ENCODE peak calls at places on chromosome 10, in eight cellular contexts. F is mammary epithelial cell; T is heart right ventricle; B is esophagus muscularis mucosa; E is CD8-positive, alpha-beta memory T cell; A is GM23248; S is pancreas; R is esophagus squamous epithelium. W is an unnamed sample.

GRCh38 chr10:21166557-21167287 is 269.6 kb upstream of the NEBL start:
- DNase-seq in F (no peak), T (no peak), B (no peak), E (no peak), A (no peak), S (peak; percentile 57), R (no peak), W (no peak)

GRCh38 chr10:54703086-54703485 is 97.9 kb downstream of the PCDH15 start:
- DNase-seq in F (no peak), T (no peak), B (no peak), E (no peak), A (no peak), S (no peak), R (no peak), W (no peak)

GRCh38 chr10:62755662-62756653 is 48.6 kb upstream of the ADO start:
- DNase-seq in F (no peak), T (no peak), B (no peak), E (no peak), A (no peak), S (no peak), R (no peak), W (no peak)

GRCh38 chr10:26407406-26407969 is 30.7 kb upstream of the APBB1IP start:
- DNase-seq in F (peak; percentile 22), T (no peak), B (no peak), E (no peak), A (peak; percentile 92), S (no peak), R (no peak), W (no peak)

GRCh38 chr10:60140681-60141632 is 234.6 kb upstream of the CCDC6 start:
- DNase-seq in F (no peak), T (peak; percentile 34), B (no peak), E (no peak), A (no peak), S (no peak), R (no peak), W (peak; percentile 78)

GRCh38 chr10:34633346-34633745 is 181.8 kb downstream of the PARD3 start:
- DNase-seq in F (no peak), T (no peak), B (no peak), E (no peak), A (no peak), S (no peak), R (no peak), W (no peak)

GRCh38 chr10:69839696-69840345 is 38.1 kb downstream of the COL13A1 start:
- DNase-seq in F (peak; percentile 52), T (no peak), B (no peak), E (peak; percentile 9), A (peak; percentile 59), S (no peak), R (no peak), W (no peak)

GRCh38 chr10:63027533-63027932 is 105.6 kb upstream of the NRBF2 start:
- DNase-seq in F (no peak), T (no peak), B (no peak), E (no peak), A (no peak), S (no peak), R (no peak), W (no peak)

GRCh38 chr10:50593523-50593922 is 30.2 kb downstream of the SGMS1 start:
- DNase-seq in F (no peak), T (no peak), B (no peak), E (no peak), A (peak; percentile 72), S (no peak), R (no peak), W (no peak)

GRCh38 chr10:3510741-3511140 is 274.3 kb downstream of the KLF6 start:
- DNase-seq in F (no peak), T (no peak), B (no peak), E (no peak), A (no peak), S (no peak), R (no peak), W (no peak)

GRCh38 chr10:104197364-104197763 is 34.8 kb downstream of the CFAP43 start:
- DNase-seq in F (peak; percentile 41), T (no peak), B (no peak), E (no peak), A (peak; percentile 14), S (no peak), R (no peak), W (no peak)

GRCh38 chr10:80518807-80519360 is 18.8 kb upstream of the SH2D4B start:
- DNase-seq in F (no peak), T (peak; percentile 41), B (no peak), E (no peak), A (no peak), S (no peak), R (no peak), W (no peak)

GRCh38 chr10:49746626-49747302 is 15.4 kb downstream of the OGDHL start:
- DNase-seq in F (no peak), T (no peak), B (no peak), E (no peak), A (no peak), S (no peak), R (no peak), W (no peak)

GRCh38 chr10:79159141-79159619 is 90.4 kb downstream of the ZMIZ1 start:
- DNase-seq in F (no peak), T (no peak), B (no peak), E (no peak), A (peak; percentile 96), S (no peak), R (no peak), W (no peak)

GRCh38 chr10:100508691-100509150 is 10.9 kb downstream of the SEC31B start:
- DNase-seq in F (peak; percentile 47), T (no peak), B (no peak), E (peak; percentile 56), A (peak; percentile 67), S (no peak), R (no peak), W (peak; percentile 64)

GRCh38 chr10:106320078-106320477 is 844.4 kb downstream of the SORCS1 start:
- DNase-seq in F (no peak), T (no peak), B (no peak), E (no peak), A (no peak), S (no peak), R (no peak), W (no peak)

GRCh38 chr10:92727550-92727949 is 37.8 kb downstream of the HHEX start:
- DNase-seq in F (no peak), T (no peak), B (no peak), E (no peak), A (no peak), S (peak; percentile 13), R (no peak), W (no peak)

GRCh38 chr10:69902835-69903535 is 101.3 kb downstream of the COL13A1 start:
- DNase-seq in F (no peak), T (no peak), B (no peak), E (no peak), A (no peak), S (peak; percentile 23), R (no peak), W (no peak)

GRCh38 chr10:6139470-6139869 is 50.6 kb downstream of the RBM17 start:
- DNase-seq in F (no peak), T (no peak), B (no peak), E (no peak), A (no peak), S (no peak), R (no peak), W (no peak)

GRCh38 chr10:114504769-114505579 is 100.7 kb upstream of the AFAP1L2 start:
- DNase-seq in F (peak; percentile 79), T (no peak), B (no peak), E (no peak), A (peak; percentile 71), S (peak; percentile 36), R (no peak), W (no peak)

GRCh38 chr10:55628260-55628701 is 732.8 kb downstream of the ZWINT start:
- DNase-seq in F (no peak), T (no peak), B (no peak), E (no peak), A (no peak), S (no peak), R (no peak), W (no peak)

GRCh38 chr10:128549192-128549591 is 423.0 kb upstream of the MKI67 start:
- DNase-seq in F (no peak), T (no peak), B (no peak), E (no peak), A (no peak), S (no peak), R (no peak), W (no peak)
- H3K9me3 ChIP-seq in F (peaks cover 20% of the 10 kb centered on the region), T (no peaks in the 10 kb centered on the region), B (no peaks in the 10 kb centered on the region), E (no peaks in the 10 kb centered on the region), A (no peaks in the 10 kb centered on the region), S (no peaks in the 10 kb centered on the region), R (no peaks in the 10 kb centered on the region), W (no peaks in the 10 kb centered on the region)

GRCh38 chr10:635088-635861 is 54.2 kb downstream of the DIP2C start:
- DNase-seq in F (no peak), T (no peak), B (no peak), E (peak; percentile 44), A (no peak), S (no peak), R (no peak), W (no peak)

GRCh38 chr10:633279-634245 is 55.9 kb downstream of the DIP2C start:
- DNase-seq in F (no peak), T (no peak), B (no peak), E (peak; percentile 15), A (no peak), S (no peak), R (no peak), W (no peak)

GRCh38 chr10:636016-636730 is 53.3 kb downstream of the DIP2C start:
- DNase-seq in F (no peak), T (no peak), B (no peak), E (no peak), A (no peak), S (no peak), R (no peak), W (no peak)

GRCh38 chr10:636769-637168 is 52.7 kb downstream of the DIP2C start:
- DNase-seq in F (no peak), T (no peak), B (no peak), E (peak; percentile 6), A (no peak), S (no peak), R (no peak), W (no peak)

DNA sequence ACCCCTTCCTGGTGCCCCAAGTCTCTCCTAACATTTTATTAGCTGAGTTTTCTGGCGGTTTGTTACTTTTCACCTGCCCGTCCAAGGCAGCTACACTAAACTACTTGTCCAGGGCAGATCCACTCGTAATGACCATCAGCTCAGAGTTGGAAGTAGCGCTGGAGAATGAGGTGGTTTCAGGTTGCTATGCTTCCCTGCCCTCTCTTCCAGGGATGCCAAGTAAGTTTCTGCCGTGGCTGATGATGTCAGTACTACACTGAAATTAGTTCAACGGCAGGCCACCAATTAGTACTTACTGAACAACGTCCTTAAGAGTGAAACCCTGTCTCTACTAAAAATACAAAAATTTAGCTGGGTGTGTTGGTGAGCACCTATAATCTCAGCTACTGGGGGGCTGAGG is 55.2 kb downstream of the DIP2C start:
- DNase-seq in F (no peak), T (no peak), B (no peak), E (no peak), A (no peak), S (no peak), R (no peak), W (no peak)
- H3K4me1 ChIP-seq in F (no peaks in the 10 kb centered on the region), T (peaks cover 6% of the 10 kb centered on the region), B (peaks cover 65% of the 10 kb centered on the region), E (no peaks in the 10 kb centered on the region), A (no peaks in the 10 kb centered on the region), S (no peaks in the 10 kb centered on the region), R (no peaks in the 10 kb centered on the region), W (no peaks in the 10 kb centered on the region)

GRCh38 chr10:25061711-25062455 is 45.5 kb downstream of the THNSL1 start:
- DNase-seq in F (peak; percentile 68), T (no peak), B (peak; percentile 74), E (no peak), A (peak; percentile 68), S (no peak), R (no peak), W (no peak)
- H3K4me3 ChIP-seq in F (peak overlapping the region; percentile 7), T (no peak overlapping the region), B (no peak overlapping the region), E (no peak overlapping the region), A (peak overlapping the region; percentile 50), S (peak overlapping the region; percentile 6), R (peak overlapping the region; percentile 42), W (no peak overlapping the region)

GRCh38 chr10:42477170-42477569 is 161.2 kb downstream of the ZNF33B start:
- DNase-seq in F (no peak), T (no peak), B (no peak), E (no peak), A (no peak), S (no peak), R (no peak), W (no peak)
- H3K9me3 ChIP-seq in F (peaks cover 3% of the 10 kb centered on the region), T (no peaks in the 10 kb centered on the region), B (no peaks in the 10 kb centered on the region), E (no peaks in the 10 kb centered on the region), A (no peaks in the 10 kb centered on the region), S (no peaks in the 10 kb centered on the region), R (no peaks in the 10 kb centered on the region), W (no peaks in the 10 kb centered on the region)

W was measured in HAP-1.